ENCODE peak calls at places on chromosome 12, in six cellular contexts. W is T follicular helper cell, V is NCI-H1092 treated with DMSO at 0.1 percent for 48 hours, D is SK-N-SH, A is T-helper 9 cell, H is GM18507. G is an unnamed sample.
A peak's percentile ranks its signal among the peaks of the same experiment; 100 is the strongest.

GRCh38 chr12:51911788-51912711 is 4.7 kb downstream of the ACVRL1 start:
- DNase-seq in A (no peak), D (peak; percentile 77), H (no peak), V (no peak), W (no peak), G (no peak)

GRCh38 chr12:1836854-1837411 is 16.6 kb downstream of the LRTM2 start:
- DNase-seq in D (peak; percentile 86), W (no peak), A (no peak), H (no peak), V (peak; percentile 95), G (peak; percentile 58)

GRCh38 chr12:84561362-84561761 is 351.2 kb downstream of the SLC6A15 start:
- DNase-seq in D (no peak), H (no peak), V (no peak), W (no peak), A (no peak), G (no peak)

GRCh38 chr12:3885179-3886094 is 12.2 kb upstream of the PARP11 start:
- DNase-seq in W (no peak), D (peak; percentile 30), A (peak; percentile 16), H (no peak), V (peak; percentile 18), G (no peak)

GRCh38 chr12:130413909-130414308 is 76.2 kb downstream of the PIWIL1 start:
- DNase-seq in D (no peak), H (no peak), W (no peak), A (no peak), V (no peak), G (no peak)

GRCh38 chr12:114408415-114408814 is 2.5 kb upstream of the TBX5 start:
- DNase-seq in D (no peak), H (no peak), W (no peak), V (no peak), A (no peak), G (no peak)

GRCh38 chr12:123142948-123143752 is 7.7 kb downstream of the PITPNM2 start:
- DNase-seq in H (no peak), D (no peak), V (no peak), A (no peak), W (no peak), G (no peak)

GRCh38 chr12:21346542-21347205 is 12.0 kb upstream of the SLCO1A2 start:
- DNase-seq in V (no peak), W (no peak), A (no peak), H (no peak), D (no peak), G (no peak)

G was measured in naive thymus-derived CD8-positive, alpha-beta T cell.